ENCODE peak calls at places on chromosomes 16 and 17, in four cellular contexts. One of them, this sample, is unnamed. For H3K4me1, the result is how much of the 10 kb centered on the place peaks cover.

GRCh38 chr16:66858740-66859396 is 14.7 kb downstream of the CA7 start:
- DNase-seq in prostate gland: no peak
- DNase-seq in H1: no peak
- DNase-seq in endothelial cell of umbilical vein: peak
- DNase-seq in this sample: no peak

GRCh38 chr16:75389096-75389692 is 44.1 kb downstream of the CFDP1 start:
- DNase-seq in prostate gland: no peak
- DNase-seq in endothelial cell of umbilical vein: no peak
- DNase-seq in H1: no peak
- DNase-seq in this sample: no peak

GRCh38 chr17:59561042-59561441 is 4.4 kb upstream of the DHX40 start:
- DNase-seq in H1: no peak
- DNase-seq in prostate gland: no peak
- DNase-seq in endothelial cell of umbilical vein: peak
- DNase-seq in this sample: peak

GRCh38 chr16:1458977-1459341 is 14.6 kb upstream of the CCDC154 start:
- DNase-seq in prostate gland: no peak
- DNase-seq in endothelial cell of umbilical vein: no peak
- DNase-seq in H1: no peak
- DNase-seq in this sample: no peak

GRCh38 chr17:39349246-39349645 is 52.2 kb downstream of the FBXL20 start:
- DNase-seq in endothelial cell of umbilical vein: no peak
- DNase-seq in H1: no peak
- DNase-seq in prostate gland: no peak
- DNase-seq in this sample: no peak

GRCh38 chr17:42603318-42603717 is 5.9 kb downstream of the RETREG3 start:
- DNase-seq in prostate gland: no peak
- DNase-seq in endothelial cell of umbilical vein: no peak
- DNase-seq in H1: no peak
- DNase-seq in this sample: no peak

GRCh38 chr17:59829217-59830006 is 63.3 kb downstream of the TUBD1 start:
- DNase-seq in endothelial cell of umbilical vein: peak
- DNase-seq in prostate gland: no peak
- DNase-seq in H1: no peak
- DNase-seq in this sample: no peak

GRCh38 chr17:78808106-78808635 is 26.1 kb upstream of the CYTH1 start:
- DNase-seq in endothelial cell of umbilical vein: no peak
- DNase-seq in H1: no peak
- DNase-seq in prostate gland: no peak
- DNase-seq in this sample: no peak

GRCh38 chr17:76359375-76359774 is 5.7 kb upstream of the PRPSAP1 start:
- DNase-seq in endothelial cell of umbilical vein: no peak
- DNase-seq in prostate gland: no peak
- DNase-seq in H1: no peak
- DNase-seq in this sample: no peak

DNA sequence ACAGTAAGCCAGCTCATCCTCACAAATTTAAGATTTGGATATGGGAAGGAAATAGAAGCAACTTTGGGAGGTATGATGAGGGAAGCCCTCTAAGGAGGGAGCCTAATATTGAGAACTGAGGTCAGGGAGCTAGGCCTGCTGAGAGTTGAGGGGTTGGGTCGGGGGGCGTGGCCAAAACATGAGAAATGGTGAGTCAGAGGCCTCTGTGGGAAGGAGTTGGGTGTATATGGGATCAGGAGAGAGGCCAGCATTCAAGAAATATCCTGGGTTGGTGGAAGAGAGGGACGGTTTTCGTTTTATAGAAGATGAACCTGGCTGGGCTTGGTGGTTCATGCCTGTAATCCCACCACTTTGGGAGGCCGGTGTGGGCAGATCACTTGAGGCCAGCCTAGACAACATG is 48.4 kb downstream of the CLEC16A start:
- DNase-seq in endothelial cell of umbilical vein: peak
- DNase-seq in prostate gland: no peak
- DNase-seq in H1: no peak
- DNase-seq in this sample: peak
- TF ChIP-seq POLR2AphosphoS5 in endothelial cell of umbilical vein: no peak
- TF ChIP-seq POLR2AphosphoS5 in prostate gland: no peak
- TF ChIP-seq POLR2AphosphoS5 in H1: no peak
- TF ChIP-seq POLR2AphosphoS5 in this sample: no peak

GRCh38 chr17:8062807-8063483 is 24.1 kb downstream of the ALOX15B start:
- DNase-seq in prostate gland: no peak
- DNase-seq in endothelial cell of umbilical vein: peak
- DNase-seq in H1: no peak
- DNase-seq in this sample: no peak

GRCh38 chr17:8064590-8065019 is 22.9 kb downstream of the ALOX12B start:
- DNase-seq in H1: no peak
- DNase-seq in prostate gland: no peak
- DNase-seq in endothelial cell of umbilical vein: no peak
- DNase-seq in this sample: no peak

GRCh38 chr17:8063761-8064589 is 23.5 kb downstream of the ALOX12B start:
- DNase-seq in endothelial cell of umbilical vein: no peak
- DNase-seq in prostate gland: no peak
- DNase-seq in H1: no peak
- DNase-seq in this sample: peak

GRCh38 chr17:8060274-8060673 is 21.4 kb downstream of the ALOX15B start:
- DNase-seq in endothelial cell of umbilical vein: peak
- DNase-seq in H1: no peak
- DNase-seq in prostate gland: peak
- DNase-seq in this sample: peak

GRCh38 chr17:8062435-8062806 is 23.6 kb downstream of the ALOX15B start:
- DNase-seq in H1: no peak
- DNase-seq in endothelial cell of umbilical vein: peak
- DNase-seq in prostate gland: peak
- DNase-seq in this sample: no peak
- H3K4me3 ChIP-seq in H1: peak
- H3K4me3 ChIP-seq in endothelial cell of umbilical vein: no peak
- H3K4me3 ChIP-seq in prostate gland: peak
- H3K4me3 ChIP-seq in this sample: peak

DNA sequence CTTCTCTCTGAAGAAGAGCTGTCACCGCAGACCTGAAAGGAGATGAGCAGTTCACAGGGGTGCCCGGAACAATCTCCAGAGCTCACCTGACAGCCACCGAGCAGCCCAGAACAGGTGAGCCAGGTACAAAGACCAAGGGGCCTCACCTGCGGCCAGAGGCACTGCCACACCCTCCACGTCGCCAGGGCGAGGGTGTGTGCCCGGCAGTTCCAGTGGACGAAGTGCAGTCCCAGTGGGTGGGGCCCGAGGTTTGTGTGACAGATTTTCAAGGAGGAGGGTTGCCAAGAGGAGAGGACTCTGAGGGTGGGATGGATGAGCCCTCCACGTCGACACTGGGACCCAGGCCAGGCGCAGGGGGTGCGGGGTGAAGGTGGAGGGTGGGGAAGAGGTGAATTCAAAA is 61.7 kb downstream of the SMPD3 start:
- DNase-seq in prostate gland: no peak
- DNase-seq in H1: no peak
- DNase-seq in endothelial cell of umbilical vein: no peak
- DNase-seq in this sample: no peak
- H3K4me1 ChIP-seq in prostate gland: under half
- H3K4me1 ChIP-seq in H1: under half
- H3K4me1 ChIP-seq in endothelial cell of umbilical vein: under half
- H3K4me1 ChIP-seq in this sample: under half

GRCh38 chr17:28404812-28405570 is 1.0 kb downstream of the SLC46A1 start:
- DNase-seq in H1: no peak
- DNase-seq in endothelial cell of umbilical vein: no peak
- DNase-seq in prostate gland: no peak
- DNase-seq in this sample: peak
- TF ChIP-seq POLR2AphosphoS5 in H1: no peak
- TF ChIP-seq POLR2AphosphoS5 in endothelial cell of umbilical vein: no peak
- TF ChIP-seq POLR2AphosphoS5 in prostate gland: no peak
- TF ChIP-seq POLR2AphosphoS5 in this sample: no peak

GRCh38 chr17:13581925-13582324 is 19.8 kb downstream of the HS3ST3A1 start:
- DNase-seq in endothelial cell of umbilical vein: no peak
- DNase-seq in prostate gland: no peak
- DNase-seq in H1: no peak
- DNase-seq in this sample: no peak
- H3K4me3 ChIP-seq in endothelial cell of umbilical vein: no peak
- H3K4me3 ChIP-seq in prostate gland: no peak
- H3K4me3 ChIP-seq in H1: no peak
- H3K4me3 ChIP-seq in this sample: no peak